ENCODE peak calls at places on chromosome 16, in five cellular contexts. X, G, L, K and N are unnamed samples.

GRCh38 chr16:19809121-19809635 is 75.5 kb downstream of the GPRC5B start:
- DNase-seq in X (no peak), G (peak), L (no peak), K (no peak), N (no peak)

GRCh38 chr16:79659352-79659751 is 58.8 kb upstream of the MAF start:
- DNase-seq in X (no peak), G (no peak), L (no peak), K (no peak), N (no peak)

GRCh38 chr16:75860654-75861053 is 134.4 kb upstream of the CPHXL start:
- DNase-seq in X (no peak), G (no peak), L (no peak), K (no peak), N (no peak)

GRCh38 chr16:58365623-58366022 is 26.6 kb upstream of the GINS3 start:
- DNase-seq in X (no peak), G (peak), L (no peak), K (no peak), N (no peak)

GRCh38 chr16:88453621-88454314 is 688 bp downstream of the ZFPM1 start:
- DNase-seq in X (no peak), G (peak), L (no peak), K (no peak), N (no peak)

GRCh38 chr16:70418274-70418992 is 20.5 kb downstream of the ST3GAL2 start:
- DNase-seq in X (no peak), G (no peak), L (no peak), K (no peak), N (no peak)

GRCh38 chr16:84502581-84502980 is 1.9 kb downstream of the MEAK7 start:
- DNase-seq in X (no peak), G (peak), L (no peak), K (no peak), N (no peak)

GRCh38 chr16:23282508-23282907 is 19.6 kb upstream of the SCNN1B start:
- DNase-seq in X (no peak), G (peak), L (no peak), K (no peak), N (no peak)

GRCh38 chr16:84950906-84951305 is 60.4 kb downstream of the ZDHHC7 start:
- DNase-seq in X (no peak), G (no peak), L (no peak), K (peak), N (no peak)

GRCh38 chr16:23949630-23950290 is 114.0 kb downstream of the PRKCB start:
- DNase-seq in X (no peak), G (no peak), L (peak), K (peak), N (peak)

GRCh38 chr16:84806256-84806889 is 13.4 kb upstream of the CRISPLD2 start:
- DNase-seq in X (no peak), G (no peak), L (no peak), K (no peak), N (peak)

GRCh38 chr16:1068451-1068850 is 4.1 kb upstream of the SSTR5 start:
- DNase-seq in X (no peak), G (no peak), L (no peak), K (no peak), N (no peak)

GRCh38 chr16:59690216-59690615 is 956.1 kb upstream of the GOT2 start:
- DNase-seq in X (no peak), G (no peak), L (no peak), K (no peak), N (no peak)

GRCh38 chr16:68884867-68885266 is 41.5 kb downstream of the TANGO6 start:
- DNase-seq in X (no peak), G (no peak), L (no peak), K (no peak), N (no peak)

GRCh38 chr16:28491080-28491969 is 549 bp downstream of the CLN3 start:
- DNase-seq in X (no peak), G (peak), L (no peak), K (peak), N (no peak)

GRCh38 chr16:9689597-9689996 is 492.6 kb downstream of the GRIN2A start:
- DNase-seq in X (no peak), G (no peak), L (no peak), K (no peak), N (no peak)

GRCh38 chr16:79874391-79874790 is 273.9 kb upstream of the MAF start:
- DNase-seq in X (no peak), G (peak), L (no peak), K (no peak), N (no peak)

GRCh38 chr16:78987676-78988075 is 612.9 kb downstream of the MAF start:
- DNase-seq in X (no peak), G (peak), L (no peak), K (no peak), N (no peak)

GRCh38 chr16:49436181-49436580 is 62.6 kb downstream of the C16orf78 start:
- DNase-seq in X (no peak), G (no peak), L (no peak), K (no peak), N (no peak)

GRCh38 chr16:80526418-80527061 is 14.3 kb upstream of the DYNLRB2 start:
- DNase-seq in X (no peak), G (peak), L (peak), K (peak), N (peak)

GRCh38 chr16:47037396-47037745 is 63.9 kb upstream of the DNAJA2 start:
- DNase-seq in X (no peak), G (no peak), L (no peak), K (peak), N (no peak)

GRCh38 chr16:79672524-79672923 is 72.0 kb upstream of the MAF start:
- DNase-seq in X (no peak), G (no peak), L (no peak), K (no peak), N (no peak)